ENCODE peak calls at places on chromosomes 16 and 17, in ten cellular contexts. One of them, this sample, is unnamed.

GRCh38 chr16:27448531-27449433 is 46.8 kb downstream of the IL21R start:
- DNase-seq in hypothalamus: no peak
- DNase-seq in stomach: no peak
- DNase-seq in HAP-1: no peak
- DNase-seq in RWPE1: no peak
- DNase-seq in LoVo: no peak
- DNase-seq in substantia nigra: no peak
- DNase-seq in stimulated activated CD4-positive, alpha-beta T cell treated with anti-CD3 and anti-CD28 coated beads, TNF-alpha, amount 100 ng/mL, for 48 hours: no peak
- DNase-seq in GM13976: no peak
- DNase-seq in activated T-cell treated with anti-CD3 and anti-CD28 coated beads, Interleukin-2, amount 50 U/mL, for 48 hours: no peak
- DNase-seq in this sample: no peak

GRCh38 chr17:78766225-78766624 is 15.8 kb downstream of the CYTH1 start:
- DNase-seq in hypothalamus: no peak
- DNase-seq in stomach: no peak
- DNase-seq in HAP-1: no peak
- DNase-seq in RWPE1: no peak
- DNase-seq in LoVo: no peak
- DNase-seq in substantia nigra: no peak
- DNase-seq in stimulated activated CD4-positive, alpha-beta T cell treated with anti-CD3 and anti-CD28 coated beads, TNF-alpha, amount 100 ng/mL, for 48 hours: no peak
- DNase-seq in GM13976: no peak
- DNase-seq in activated T-cell treated with anti-CD3 and anti-CD28 coated beads, Interleukin-2, amount 50 U/mL, for 48 hours: no peak
- DNase-seq in this sample: no peak

GRCh38 chr17:11324846-11325420 is 83.9 kb downstream of the SHISA6 start:
- DNase-seq in hypothalamus: no peak
- DNase-seq in stomach: no peak
- DNase-seq in HAP-1: no peak
- DNase-seq in RWPE1: no peak
- DNase-seq in LoVo: no peak
- DNase-seq in substantia nigra: no peak
- DNase-seq in stimulated activated CD4-positive, alpha-beta T cell treated with anti-CD3 and anti-CD28 coated beads, TNF-alpha, amount 100 ng/mL, for 48 hours: no peak
- DNase-seq in GM13976: no peak
- DNase-seq in activated T-cell treated with anti-CD3 and anti-CD28 coated beads, Interleukin-2, amount 50 U/mL, for 48 hours: no peak
- DNase-seq in this sample: no peak

GRCh38 chr16:4275861-4276260 is 3.0 kb upstream of the TFAP4 start:
- DNase-seq in hypothalamus: no peak
- DNase-seq in stomach: no peak
- DNase-seq in HAP-1: no peak
- DNase-seq in RWPE1: no peak
- DNase-seq in LoVo: no peak
- DNase-seq in substantia nigra: no peak
- DNase-seq in stimulated activated CD4-positive, alpha-beta T cell treated with anti-CD3 and anti-CD28 coated beads, TNF-alpha, amount 100 ng/mL, for 48 hours: no peak
- DNase-seq in GM13976: no peak
- DNase-seq in activated T-cell treated with anti-CD3 and anti-CD28 coated beads, Interleukin-2, amount 50 U/mL, for 48 hours: no peak
- DNase-seq in this sample: no peak

GRCh38 chr17:14775761-14776492 is 475.0 kb downstream of the HS3ST3B1 start:
- DNase-seq in hypothalamus: no peak
- DNase-seq in stomach: no peak
- DNase-seq in HAP-1: no peak
- DNase-seq in RWPE1: no peak
- DNase-seq in LoVo: no peak
- DNase-seq in substantia nigra: no peak
- DNase-seq in stimulated activated CD4-positive, alpha-beta T cell treated with anti-CD3 and anti-CD28 coated beads, TNF-alpha, amount 100 ng/mL, for 48 hours: no peak
- DNase-seq in GM13976: no peak
- DNase-seq in activated T-cell treated with anti-CD3 and anti-CD28 coated beads, Interleukin-2, amount 50 U/mL, for 48 hours: no peak
- DNase-seq in this sample: no peak

GRCh38 chr17:69448431-69449102 is 34.1 kb downstream of the MAP2K6 start:
- DNase-seq in hypothalamus: peak
- DNase-seq in stomach: no peak
- DNase-seq in HAP-1: no peak
- DNase-seq in RWPE1: no peak
- DNase-seq in LoVo: no peak
- DNase-seq in substantia nigra: peak
- DNase-seq in stimulated activated CD4-positive, alpha-beta T cell treated with anti-CD3 and anti-CD28 coated beads, TNF-alpha, amount 100 ng/mL, for 48 hours: no peak
- DNase-seq in GM13976: no peak
- DNase-seq in activated T-cell treated with anti-CD3 and anti-CD28 coated beads, Interleukin-2, amount 50 U/mL, for 48 hours: no peak
- DNase-seq in this sample: no peak

GRCh38 chr17:82844796-82845162 is 5.0 kb upstream of the ZNF750 start:
- DNase-seq in hypothalamus: no peak
- DNase-seq in stomach: no peak
- DNase-seq in HAP-1: no peak
- DNase-seq in RWPE1: no peak
- DNase-seq in LoVo: no peak
- DNase-seq in substantia nigra: no peak
- DNase-seq in stimulated activated CD4-positive, alpha-beta T cell treated with anti-CD3 and anti-CD28 coated beads, TNF-alpha, amount 100 ng/mL, for 48 hours: no peak
- DNase-seq in GM13976: no peak
- DNase-seq in activated T-cell treated with anti-CD3 and anti-CD28 coated beads, Interleukin-2, amount 50 U/mL, for 48 hours: no peak
- DNase-seq in this sample: no peak

GRCh38 chr17:80945736-80946135 is 45.9 kb upstream of the CHMP6 start:
- DNase-seq in hypothalamus: no peak
- DNase-seq in stomach: no peak
- DNase-seq in HAP-1: no peak
- DNase-seq in RWPE1: no peak
- DNase-seq in LoVo: no peak
- DNase-seq in substantia nigra: no peak
- DNase-seq in stimulated activated CD4-positive, alpha-beta T cell treated with anti-CD3 and anti-CD28 coated beads, TNF-alpha, amount 100 ng/mL, for 48 hours: no peak
- DNase-seq in GM13976: no peak
- DNase-seq in activated T-cell treated with anti-CD3 and anti-CD28 coated beads, Interleukin-2, amount 50 U/mL, for 48 hours: no peak
- DNase-seq in this sample: no peak

GRCh38 chr17:74512041-74512440 is 19.2 kb downstream of the CD300LB start:
- DNase-seq in hypothalamus: no peak
- DNase-seq in stomach: no peak
- DNase-seq in HAP-1: no peak
- DNase-seq in RWPE1: no peak
- DNase-seq in LoVo: no peak
- DNase-seq in substantia nigra: no peak
- DNase-seq in stimulated activated CD4-positive, alpha-beta T cell treated with anti-CD3 and anti-CD28 coated beads, TNF-alpha, amount 100 ng/mL, for 48 hours: no peak
- DNase-seq in GM13976: no peak
- DNase-seq in activated T-cell treated with anti-CD3 and anti-CD28 coated beads, Interleukin-2, amount 50 U/mL, for 48 hours: no peak
- DNase-seq in this sample: no peak

This sample was measured in GM12865.